ENCODE peak calls at places on chromosomes 11 and 22, in four cellular contexts. One of them, this sample, is unnamed.

GRCh38 chr22:21020802-21021429 is 6.0 kb downstream of the P2RX6 start:
- DNase-seq in K562: peak; percentile 85
- DNase-seq in GM12878: no peak
- DNase-seq in A549: no peak
- DNase-seq in this sample: peak; percentile 68

GRCh38 chr11:96242971-96243647 is 99.9 kb downstream of the MAML2 start:
- DNase-seq in K562: peak; percentile 96
- DNase-seq in GM12878: peak; percentile 86
- DNase-seq in A549: peak; percentile 96
- DNase-seq in this sample: peak; percentile 85

GRCh38 chr22:41976961-41977566 is 7.8 kb downstream of the SEPTIN3 start:
- DNase-seq in A549: no peak
- DNase-seq in K562: no peak
- DNase-seq in GM12878: no peak
- DNase-seq in this sample: peak; percentile 40

GRCh38 chr11:65777821-65778361 is 2.9 kb downstream of the AP5B1 start:
- DNase-seq in A549: no peak
- DNase-seq in GM12878: no peak
- DNase-seq in K562: no peak
- DNase-seq in this sample: no peak

GRCh38 chr11:15493066-15493465 is 378.3 kb downstream of the INSC start:
- DNase-seq in GM12878: no peak
- DNase-seq in K562: no peak
- DNase-seq in A549: no peak
- DNase-seq in this sample: no peak

GRCh38 chr11:104765401-104765800 is 132.9 kb downstream of the CASP12 start:
- DNase-seq in A549: no peak
- DNase-seq in K562: no peak
- DNase-seq in GM12878: no peak
- DNase-seq in this sample: no peak

GRCh38 chr11:111456859-111457730 is 55.1 kb downstream of the BTG4 start:
- DNase-seq in A549: no peak
- DNase-seq in K562: no peak
- DNase-seq in GM12878: no peak
- DNase-seq in this sample: no peak

GRCh38 chr11:30758012-30758411 is 171.9 kb upstream of the MPPED2 start:
- DNase-seq in A549: no peak
- DNase-seq in GM12878: no peak
- DNase-seq in K562: no peak
- DNase-seq in this sample: no peak

GRCh38 chr11:65363770-65364169 is 9.2 kb downstream of the TIGD3 start:
- DNase-seq in K562: no peak
- DNase-seq in A549: no peak
- DNase-seq in GM12878: no peak
- DNase-seq in this sample: no peak

GRCh38 chr11:117839936-117840813 is 15.6 kb upstream of the FXYD2 start:
- DNase-seq in A549: no peak
- DNase-seq in K562: no peak
- DNase-seq in GM12878: no peak
- DNase-seq in this sample: no peak

GRCh38 chr11:95147364-95147905 is 57.8 kb downstream of the ENDOD1 start:
- DNase-seq in A549: peak; percentile 33
- DNase-seq in GM12878: no peak
- DNase-seq in K562: peak; percentile 95
- DNase-seq in this sample: no peak

GRCh38 chr22:38298312-38299000 is 18.8 kb downstream of the CSNK1E start:
- DNase-seq in K562: no peak
- DNase-seq in A549: no peak
- DNase-seq in GM12878: no peak
- DNase-seq in this sample: peak; percentile 63

GRCh38 chr22:40519284-40519947 is 117.1 kb downstream of the MRTFA start:
- DNase-seq in K562: no peak
- DNase-seq in A549: no peak
- DNase-seq in GM12878: no peak
- DNase-seq in this sample: no peak

DNA sequence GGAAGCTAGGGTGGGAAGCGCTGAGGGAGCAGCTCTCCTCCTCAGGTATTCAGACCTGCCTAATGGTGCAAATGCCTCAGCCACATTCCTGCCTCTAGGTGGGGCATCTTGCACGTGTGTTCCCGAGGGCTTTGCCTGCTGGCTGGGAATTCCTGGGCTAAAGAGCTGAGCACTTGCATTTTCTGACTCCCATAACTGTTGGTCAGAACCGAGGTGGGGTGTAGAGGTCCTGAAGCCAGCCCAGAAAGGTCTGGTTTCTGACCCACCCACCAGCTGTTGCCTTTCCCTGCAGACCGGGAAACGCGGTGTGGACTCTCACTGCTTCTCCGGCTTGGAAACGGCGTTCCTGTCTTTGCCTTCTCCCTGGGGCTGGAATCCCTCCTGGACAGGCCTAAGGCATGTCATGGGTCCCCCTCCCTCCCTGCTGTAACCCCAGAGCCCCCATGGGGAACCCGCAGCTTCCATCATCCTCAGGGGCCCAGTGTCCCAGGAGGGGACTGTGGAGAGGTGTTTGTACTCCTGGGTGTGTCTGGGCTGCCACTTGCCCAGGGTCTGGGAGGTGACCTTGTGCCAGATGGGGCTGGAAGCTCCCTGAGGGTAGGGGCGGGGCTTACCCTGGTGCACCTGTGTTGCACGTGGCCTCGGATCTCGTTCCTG is 24.0 kb upstream of the SMIM38 start:
- DNase-seq in K562: peak; percentile 72
- DNase-seq in GM12878: no peak
- DNase-seq in A549: peak; percentile 86
- DNase-seq in this sample: peak; percentile 92
- TF ChIP-seq ESRRA in K562: no peak
- TF ChIP-seq ESRRA in GM12878: no peak
- TF ChIP-seq ESRRA in A549: no peak
- TF ChIP-seq ESRRA in this sample: no peak

DNA sequence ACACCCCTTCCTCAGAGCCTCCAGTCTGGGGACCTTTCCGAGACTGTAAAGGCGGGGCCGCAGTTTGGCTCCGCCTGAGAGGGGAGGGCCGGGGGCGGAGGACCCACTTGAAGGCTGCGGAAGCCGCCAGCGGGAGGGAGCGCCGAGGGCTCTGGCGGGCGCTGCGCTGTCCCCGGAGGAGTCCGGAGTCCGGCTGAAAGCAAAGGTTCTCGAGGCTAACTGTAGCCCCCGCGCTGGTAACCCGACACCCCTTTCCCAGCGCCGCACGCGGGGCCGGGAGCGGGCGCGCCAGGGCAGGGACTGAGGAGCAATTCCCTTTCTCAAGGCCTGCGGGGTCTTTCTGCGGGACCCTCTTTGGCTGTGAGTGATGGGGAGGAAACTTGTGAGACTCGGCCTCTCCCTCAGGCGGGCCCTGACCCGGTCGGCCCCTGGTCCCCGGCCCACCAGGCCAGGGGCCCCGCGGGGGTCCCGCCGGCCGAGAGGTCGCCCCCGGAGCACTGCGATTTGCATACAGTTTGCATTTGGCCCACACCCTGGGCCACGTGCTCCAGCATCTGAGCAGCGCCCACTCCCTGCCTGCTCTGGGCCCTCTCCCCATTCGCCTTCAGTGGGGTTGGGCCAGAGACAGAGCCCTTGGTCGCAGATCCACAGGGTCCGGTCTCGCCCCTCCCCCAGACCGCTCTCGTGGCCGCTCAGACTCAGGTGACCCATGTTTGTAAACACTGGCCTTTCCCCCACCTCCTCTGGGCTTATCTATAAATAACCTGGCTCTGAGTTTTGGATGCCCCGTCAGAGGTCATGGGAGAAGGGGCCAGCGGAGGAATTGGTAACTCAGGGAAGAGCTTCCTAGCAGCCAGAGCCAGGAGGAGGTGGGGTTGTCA is 519 bp upstream of the ART5 start:
- DNase-seq in GM12878: no peak
- DNase-seq in A549: peak; percentile 80
- DNase-seq in K562: peak; percentile 95
- DNase-seq in this sample: peak; percentile 96
- TF ChIP-seq CTCF in GM12878: no peak
- TF ChIP-seq CTCF in A549: no peak
- TF ChIP-seq CTCF in K562: no peak
- TF ChIP-seq CTCF in this sample: no peak

DNA sequence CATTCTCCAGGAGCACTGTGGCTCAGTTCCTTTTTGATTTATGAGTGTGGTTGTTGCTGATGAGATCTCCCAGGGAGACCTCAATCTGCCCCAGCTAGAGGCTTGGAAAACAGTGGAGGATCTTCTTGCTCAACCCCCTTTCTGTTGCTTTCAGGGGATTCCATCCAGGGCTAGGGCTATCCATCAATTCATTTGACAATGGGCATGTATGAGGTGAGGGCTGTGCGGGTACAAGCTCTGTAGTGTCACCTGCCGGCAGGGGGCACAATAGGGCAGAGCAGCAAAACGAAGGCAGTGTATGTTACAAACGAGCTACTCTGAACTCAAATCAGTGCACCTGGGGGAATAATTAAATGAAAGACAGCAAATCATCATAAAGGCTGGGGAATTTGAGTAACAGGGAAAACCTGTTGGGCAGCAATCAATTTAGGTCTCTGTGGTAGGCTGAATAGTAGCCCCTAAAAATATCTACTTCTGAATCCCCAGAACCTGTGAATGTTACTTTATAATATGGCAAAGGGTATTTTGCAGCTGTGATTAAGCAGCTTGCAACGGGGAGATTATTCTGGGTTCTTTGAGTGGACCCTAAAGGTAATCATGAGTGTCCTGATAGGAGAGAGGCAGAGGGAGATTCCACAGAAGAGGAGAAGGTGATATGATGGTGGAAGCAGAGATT is 170.3 kb upstream of the ZBED5 start:
- DNase-seq in A549: peak; percentile 65
- DNase-seq in GM12878: no peak
- DNase-seq in K562: peak; percentile 65
- DNase-seq in this sample: peak; percentile 86
- TF ChIP-seq ESRRA in A549: no peak
- TF ChIP-seq ESRRA in GM12878: no peak
- TF ChIP-seq ESRRA in K562: no peak
- TF ChIP-seq ESRRA in this sample: no peak

DNA sequence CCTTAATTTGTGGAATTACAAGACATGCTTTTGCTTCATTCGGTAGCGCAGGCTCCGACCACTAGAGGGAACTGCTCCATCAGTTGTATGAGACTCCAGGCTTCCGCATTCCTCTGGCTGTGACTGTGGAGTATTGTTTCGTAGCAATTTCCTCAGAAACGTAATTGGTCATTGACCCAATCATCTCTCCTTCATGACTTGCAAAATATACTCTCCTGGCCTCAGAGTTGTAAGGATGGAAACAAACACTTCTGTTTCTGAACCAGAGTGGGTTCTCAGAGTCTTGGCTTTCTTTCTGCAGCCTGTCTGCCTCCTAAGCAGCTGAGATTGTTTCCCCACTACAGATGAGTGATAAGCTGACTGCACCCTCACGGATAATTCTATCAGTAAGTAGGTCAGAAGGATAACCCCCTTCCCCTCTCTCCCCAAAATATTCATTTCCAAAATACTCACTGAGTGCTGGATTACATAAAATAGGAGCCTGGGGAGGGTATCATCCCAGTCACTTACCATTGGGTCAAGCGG is 146.8 kb upstream of the ZC3H12C start:
- DNase-seq in K562: peak; percentile 87
- DNase-seq in A549: peak; percentile 93
- DNase-seq in GM12878: peak; percentile 92
- DNase-seq in this sample: peak; percentile 84
- TF ChIP-seq CTCF in K562: peak; percentile 94
- TF ChIP-seq CTCF in A549: peak; percentile 85
- TF ChIP-seq CTCF in GM12878: peak; percentile 93
- TF ChIP-seq CTCF in this sample: peak; percentile 70